ENCODE peak calls at places on chromosome 2, in nine cellular contexts. D is cardiac muscle cell; I is adrenal gland; Z is AG09309; J is CD4-positive, alpha-beta T cell; L is lower leg skin; Q is astrocyte of the spinal cord; K is endothelial cell; A is IMR-90. X is an unnamed sample.

GRCh38 chr2:173647681-173648350 is 293.1 kb downstream of the CDCA7 start:
- DNase-seq in L (no peak), K (no peak), I (no peak), A (peak; percentile 49), D (peak; percentile 56), Z (peak; percentile 68), J (no peak), Q (peak; percentile 25), X (no peak)

GRCh38 chr2:102839668-102840388 is 78.0 kb downstream of the TMEM182 start:
- DNase-seq in D (peak; percentile 73), Z (no peak), A (peak; percentile 17), L (peak; percentile 27), I (peak; percentile 59), Q (peak; percentile 49), K (peak; percentile 54), J (no peak), X (no peak)

GRCh38 chr2:8677646-8678592 is 3.9 kb upstream of the ID2 start:
- DNase-seq in A (peak; percentile 54), K (peak; percentile 39), Q (peak; percentile 72), J (no peak), D (peak; percentile 83), I (peak; percentile 81), L (peak; percentile 58), Z (no peak), X (no peak)

GRCh38 chr2:108092886-108093285 is 106.6 kb downstream of the SLC5A7 start:
- DNase-seq in L (no peak), A (no peak), Z (no peak), Q (no peak), I (no peak), D (no peak), K (no peak), J (no peak), X (no peak)

GRCh38 chr2:134692461-134692860 is 26.3 kb downstream of the TMEM163 start:
- DNase-seq in Q (no peak), A (no peak), Z (no peak), D (no peak), L (no peak), J (no peak), K (no peak), I (no peak), X (no peak)

GRCh38 chr2:186695081-186695756 is 1.4 kb downstream of the FAM171B start:
- DNase-seq in A (peak; percentile 76), I (peak; percentile 63), D (no peak), Z (no peak), Q (peak; percentile 54), L (no peak), J (no peak), K (no peak), X (no peak)

GRCh38 chr2:55167630-55167967 is 64.5 kb downstream of the CLHC1 start:
- DNase-seq in L (no peak), K (no peak), Z (no peak), A (no peak), J (no peak), Q (no peak), D (no peak), I (no peak), X (no peak)

GRCh38 chr2:239140346-239141020 is 260.3 kb downstream of the HDAC4 start:
- DNase-seq in L (no peak), A (no peak), I (no peak), K (no peak), Z (no peak), J (no peak), Q (peak; percentile 17), D (no peak), X (no peak)

GRCh38 chr2:98514879-98515570 is 70.4 kb downstream of the INPP4A start:
- DNase-seq in D (no peak), A (peak; percentile 68), J (no peak), Z (no peak), L (no peak), Q (peak; percentile 60), K (no peak), I (no peak), X (no peak)

GRCh38 chr2:19205983-19206533 is 152.4 kb downstream of the OSR1 start:
- DNase-seq in L (no peak), D (no peak), Q (no peak), J (no peak), K (no peak), A (no peak), Z (no peak), I (no peak), X (no peak)

GRCh38 chr2:221649045-221649444 is 76.9 kb upstream of the EPHA4 start:
- DNase-seq in D (peak; percentile 48), J (no peak), A (no peak), L (no peak), K (no peak), I (peak; percentile 53), Z (no peak), Q (peak; percentile 66), X (no peak)

GRCh38 chr2:62292190-62292589 is 96.3 kb downstream of the B3GNT2 start:
- DNase-seq in Z (no peak), L (no peak), I (peak; percentile 77), A (peak; percentile 11), D (no peak), K (no peak), J (no peak), Q (peak; percentile 47), X (peak; percentile 74)

GRCh38 chr2:179332903-179333302 is 68.3 kb upstream of the SESTD1 start:
- DNase-seq in J (no peak), L (no peak), K (no peak), D (no peak), A (peak; percentile 26), I (no peak), Q (peak; percentile 61), Z (no peak), X (no peak)

GRCh38 chr2:109715302-109715937 is 78.7 kb upstream of the RGPD5 start:
- DNase-seq in Q (no peak), Z (no peak), A (no peak), I (peak; percentile 71), D (peak; percentile 32), L (no peak), K (no peak), J (no peak), X (no peak)

GRCh38 chr2:20447437-20448245 is 767 bp downstream of the RHOB start:
- DNase-seq in A (peak; percentile 41), Z (no peak), K (no peak), D (peak; percentile 50), Q (peak; percentile 54), J (no peak), I (peak; percentile 83), L (peak; percentile 48), X (no peak)
- TF ChIP-seq CTCF in A (no peak), Z (peak; percentile 1), K (no peak), D (no peak), Q (peak; percentile 4), J (no peak), I (peak; percentile 4), L (no peak), X (no peak)

DNA sequence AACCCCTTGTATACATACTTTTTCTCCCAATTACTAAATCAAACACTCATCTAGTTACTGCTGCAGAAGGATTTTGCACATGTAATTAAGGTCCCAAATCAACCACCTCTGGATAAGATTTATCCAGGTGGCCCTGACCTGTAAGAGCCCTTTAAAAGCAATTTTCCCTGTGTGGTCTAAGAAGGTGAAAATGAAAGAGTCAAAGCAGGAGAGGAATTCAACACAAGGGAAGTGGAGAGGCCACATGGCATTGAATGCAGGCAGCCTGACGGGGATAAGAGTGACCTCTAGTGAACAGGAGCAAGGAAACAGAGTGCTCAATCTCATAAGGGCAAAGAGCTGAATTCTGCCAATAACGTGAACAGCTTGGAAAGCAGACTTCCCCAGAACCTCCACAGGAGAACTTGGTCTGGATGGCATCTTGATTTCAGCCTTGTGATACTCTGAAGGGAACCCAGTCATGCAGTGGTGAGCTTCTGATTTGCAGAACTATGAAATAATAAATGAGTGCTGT is 27.2 kb downstream of the PPP3R1 start:
- DNase-seq in A (peak; percentile 13), L (peak; percentile 20), D (peak; percentile 41), K (peak; percentile 33), Q (no peak), J (no peak), I (peak; percentile 77), Z (no peak), X (peak; percentile 23)
- TF ChIP-seq CTCF in A (peak; percentile 9), L (no peak), D (peak; percentile 43), K (no peak), Q (peak; percentile 31), J (no peak), I (no peak), Z (no peak), X (peak; percentile 50)

DNA sequence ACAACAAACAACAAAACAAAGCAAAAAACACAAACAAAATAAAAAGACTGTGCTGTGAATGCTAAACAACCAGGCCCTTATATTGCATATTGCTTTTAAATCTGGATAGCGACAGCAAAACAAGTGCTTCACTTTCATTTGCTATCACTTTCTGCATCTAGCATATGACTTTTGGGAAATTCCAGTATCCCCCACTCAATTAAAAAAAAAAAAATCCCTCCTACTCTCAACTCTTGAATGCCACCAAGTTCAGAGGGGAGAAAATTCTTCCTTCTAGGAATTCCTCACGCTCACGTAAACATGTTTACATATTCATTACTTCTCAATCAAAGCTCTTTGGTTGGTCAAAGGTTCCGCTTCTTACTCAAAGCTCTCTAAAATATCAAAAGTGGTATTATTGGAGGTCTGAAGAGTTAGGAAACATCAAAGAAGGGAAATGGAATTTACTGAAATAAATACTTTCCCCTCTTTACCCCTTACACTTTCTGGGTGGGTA is 4.1 kb downstream of the DOCK10 start:
- DNase-seq in A (no peak), Z (no peak), D (no peak), J (no peak), I (no peak), Q (no peak), L (no peak), K (no peak), X (no peak)
- TF ChIP-seq CTCF in A (no peak), Z (no peak), D (no peak), J (no peak), I (no peak), Q (no peak), L (no peak), K (no peak), X (no peak)

GRCh38 chr2:152557273-152557879 is 159.9 kb downstream of the PRPF40A start:
- DNase-seq in D (no peak), K (no peak), I (no peak), L (no peak), Q (peak; percentile 39), Z (no peak), J (no peak), A (no peak), X (no peak)

GRCh38 chr2:152556506-152556905 is 160.8 kb downstream of the PRPF40A start:
- DNase-seq in K (no peak), J (no peak), D (no peak), Z (no peak), I (no peak), A (no peak), Q (no peak), L (no peak), X (no peak)

GRCh38 chr2:152553518-152553917 is 163.7 kb downstream of the PRPF40A start:
- DNase-seq in I (no peak), D (no peak), L (no peak), Q (no peak), K (no peak), A (no peak), J (no peak), Z (no peak), X (no peak)

GRCh38 chr2:152552868-152553267 is 164.4 kb downstream of the PRPF40A start:
- DNase-seq in J (no peak), D (no peak), Q (no peak), K (no peak), Z (no peak), I (no peak), L (no peak), A (no peak), X (no peak)

DNA sequence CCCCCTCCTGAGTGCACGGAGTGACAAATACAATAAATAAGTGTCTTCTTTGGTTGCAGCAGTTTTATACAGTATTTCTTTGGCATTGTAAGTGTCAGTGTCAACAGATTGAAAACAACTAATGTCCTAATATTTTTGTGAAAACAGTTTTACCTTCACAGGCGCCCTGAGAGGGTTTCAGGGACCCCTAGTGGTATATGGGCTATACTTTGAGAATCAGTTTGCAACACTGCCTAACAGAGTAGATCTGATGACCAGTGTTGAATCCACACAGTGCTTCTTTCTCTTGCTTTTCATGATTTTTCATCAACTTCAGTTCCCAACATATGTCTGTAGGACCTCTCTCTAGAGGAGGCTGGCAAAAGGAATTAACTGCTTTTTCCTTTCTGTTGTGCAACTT is 162.2 kb downstream of the PRPF40A start:
- DNase-seq in A (no peak), I (no peak), L (no peak), J (no peak), Q (peak; percentile 32), K (no peak), Z (no peak), D (no peak), X (no peak)
- TF ChIP-seq CTCF in A (peak; percentile 22), I (no peak), L (no peak), J (no peak), Q (peak; percentile 47), K (no peak), Z (peak; percentile 10), D (peak; percentile 54), X (peak; percentile 45)

X was measured in epithelial cell of proximal tubule.